ENCODE peak calls at places on chromosomes 7 and 10, in ten cellular contexts. A is activated CD4-positive, alpha-beta T cell treated with anti-CD3 and anti-CD28 coated beads, Interleukin-2, amount 50 U/mL, for 1 hour; N is CD8-positive, alpha-beta T cell; F is progenitor cell of endocrine pancreas; U is NAMALWA; E is NCI-H774; P is kidney epithelial cell; L is activated gamma-delta T cell treated with Interleukin-2 at 50 U/mL for 16 hours; C is heart right ventricle; J is M059J. V is an unnamed sample.

GRCh38 chr10:113319450-113319849 is 233.4 kb upstream of the HABP2 start:
- DNase-seq in U (no peak), J (peak; percentile 18), A (no peak), F (no peak), P (no peak), N (no peak), C (no peak), E (no peak), L (no peak), V (no peak)

GRCh38 chr10:73916761-73917470 is 6.0 kb downstream of the PLAU start:
- DNase-seq in U (no peak), L (no peak), P (no peak), J (peak; percentile 38), C (no peak), F (no peak), A (no peak), N (no peak), E (no peak), V (no peak)

GRCh38 chr7:1466524-1467271 is 7.4 kb upstream of the MICALL2 start:
- DNase-seq in P (peak; percentile 31), E (no peak), U (no peak), N (no peak), F (no peak), L (no peak), J (peak; percentile 71), C (peak; percentile 75), A (no peak), V (no peak)

GRCh38 chr7:151472644-151473380 is 32.9 kb upstream of the CRYGN start:
- DNase-seq in F (no peak), A (no peak), E (no peak), P (no peak), N (no peak), U (peak; percentile 46), C (no peak), L (no peak), J (no peak), V (no peak)

GRCh38 chr10:119233821-119234220 is 26.4 kb downstream of the GRK5 start:
- DNase-seq in P (no peak), U (no peak), N (no peak), L (no peak), A (no peak), C (no peak), F (no peak), J (peak; percentile 61), E (peak; percentile 1), V (no peak)

GRCh38 chr7:10085231-10085630 is 888.4 kb upstream of the PHF14 start:
- DNase-seq in P (no peak), E (no peak), F (no peak), N (no peak), A (no peak), C (no peak), U (no peak), J (no peak), L (no peak), V (no peak)

GRCh38 chr10:33193057-33193866 is 141.2 kb downstream of the NRP1 start:
- DNase-seq in U (peak; percentile 83), E (peak; percentile 74), F (peak; percentile 50), J (peak; percentile 74), C (peak; percentile 70), L (peak; percentile 72), A (peak; percentile 72), P (no peak), N (peak; percentile 66), V (peak; percentile 37)

GRCh38 chr7:36391436-36392198 is 2.0 kb downstream of the ANLN start:
- DNase-seq in A (no peak), P (no peak), C (no peak), N (no peak), F (no peak), E (peak; percentile 27), U (peak; percentile 68), J (peak; percentile 84), L (no peak), V (peak; percentile 13)

GRCh38 chr7:38068461-38068860 is 109.6 kb upstream of the STARD3NL start:
- DNase-seq in N (no peak), L (no peak), C (no peak), F (no peak), E (no peak), P (no peak), J (no peak), U (no peak), A (no peak), V (no peak)

GRCh38 chr7:157809154-157809862 is 472.5 kb downstream of the DNAJB6 start:
- DNase-seq in E (no peak), F (no peak), A (no peak), C (no peak), U (no peak), L (no peak), N (no peak), P (no peak), J (no peak), V (no peak)

GRCh38 chr7:26474596-26474995 is 182.9 kb downstream of the SNX10 start:
- DNase-seq in N (no peak), E (no peak), F (no peak), C (no peak), L (no peak), J (no peak), P (no peak), U (no peak), A (no peak), V (no peak)

GRCh38 chr7:3960045-3960772 is 659.2 kb downstream of the SDK1 start:
- DNase-seq in N (no peak), C (no peak), A (no peak), E (no peak), F (no peak), P (no peak), L (no peak), U (no peak), J (no peak), V (no peak)

GRCh38 chr7:117278040-117278439 is 44.8 kb downstream of the WNT2 start:
- DNase-seq in E (no peak), U (no peak), P (no peak), J (no peak), N (no peak), F (no peak), C (no peak), A (no peak), L (no peak), V (no peak)

GRCh38 chr10:31873724-31874123 is 54.9 kb downstream of the ARHGAP12 start:
- DNase-seq in A (no peak), P (no peak), J (no peak), U (no peak), L (no peak), F (no peak), N (no peak), E (no peak), C (no peak), V (no peak)

GRCh38 chr10:120131183-120131582 is 238.7 kb downstream of the SEC23IP start:
- DNase-seq in L (no peak), J (peak; percentile 28), N (no peak), A (no peak), U (peak; percentile 31), E (no peak), F (peak; percentile 46), C (no peak), P (peak; percentile 1), V (no peak)

GRCh38 chr10:121974019-121974534 is 940 bp downstream of the NSMCE4A start:
- DNase-seq in C (no peak), N (no peak), E (no peak), J (no peak), U (peak; percentile 58), L (no peak), F (no peak), A (peak; percentile 7), P (no peak), V (no peak)

GRCh38 chr10:124338276-124338915 is 80.3 kb downstream of the OAT start:
- DNase-seq in A (no peak), C (no peak), P (no peak), F (no peak), U (no peak), L (no peak), E (no peak), J (no peak), N (no peak), V (no peak)

GRCh38 chr7:55476071-55476803 is 96.1 kb downstream of the VOPP1 start:
- DNase-seq in J (peak; percentile 74), P (no peak), A (no peak), L (no peak), N (no peak), E (no peak), F (no peak), U (no peak), C (no peak), V (peak; percentile 82)

GRCh38 chr10:22314852-22315251 is 1.3 kb upstream of the COMMD3 start:
- DNase-seq in E (no peak), L (no peak), P (no peak), C (no peak), F (no peak), U (peak; percentile 47), A (no peak), N (no peak), J (no peak), V (no peak)

GRCh38 chr7:151876112-151876898 is 610 bp downstream of the PRKAG2 start:
- DNase-seq in C (peak; percentile 86), J (peak; percentile 17), F (peak; percentile 53), N (peak; percentile 68), L (peak; percentile 72), U (no peak), E (peak; percentile 55), P (no peak), A (peak; percentile 49), V (peak; percentile 83)

GRCh38 chr10:71494980-71495381 is 98.3 kb downstream of the CDH23 start:
- DNase-seq in E (no peak), A (no peak), C (no peak), F (no peak), J (no peak), P (no peak), L (no peak), N (no peak), U (peak; percentile 6), V (no peak)

GRCh38 chr7:51062222-51062987 is 254.2 kb downstream of the COBL start:
- DNase-seq in E (peak; percentile 3), J (peak; percentile 45), U (no peak), L (no peak), N (no peak), C (no peak), F (no peak), A (no peak), P (no peak), V (no peak)

GRCh38 chr10:127275793-127276415 is 79.5 kb upstream of the INSYN2A start:
- DNase-seq in U (no peak), F (no peak), E (no peak), P (no peak), J (no peak), A (no peak), C (no peak), L (no peak), N (no peak), V (no peak)

GRCh38 chr7:8443871-8444756 is 10.7 kb downstream of the NXPH1 start:
- DNase-seq in E (no peak), A (no peak), C (no peak), L (no peak), U (no peak), F (no peak), N (no peak), P (no peak), J (no peak), V (no peak)

GRCh38 chr7:35762781-35763180 is 38.1 kb upstream of the SEPTIN7 start:
- DNase-seq in P (no peak), U (no peak), F (no peak), J (no peak), E (no peak), C (no peak), N (no peak), L (no peak), A (no peak), V (no peak)

GRCh38 chr10:91210435-91210834 is 10.0 kb upstream of the PCGF5 start:
- DNase-seq in U (peak; percentile 74), L (peak; percentile 15), J (peak; percentile 14), F (no peak), A (peak; percentile 34), C (no peak), P (no peak), N (no peak), E (peak; percentile 80), V (peak; percentile 92)

GRCh38 chr10:58568428-58568935 is 55.8 kb downstream of the BICC1 start:
- DNase-seq in A (no peak), J (no peak), F (no peak), U (no peak), N (no peak), P (no peak), L (no peak), C (no peak), E (no peak), V (no peak)

GRCh38 chr7:13920053-13920697 is 69.3 kb downstream of the ETV1 start:
- DNase-seq in N (no peak), E (peak; percentile 88), C (no peak), P (peak; percentile 100), F (peak; percentile 43), A (no peak), U (no peak), J (peak; percentile 98), L (no peak), V (peak; percentile 70)

V was measured in COR-L47.